ENCODE peak calls at places on chromosome 5, in five cellular contexts. X, R, J, M and K are unnamed samples.

GRCh38 chr5:136058031-136058971 is 29.5 kb downstream of the TGFBI start:
- DNase-seq in M (peak), R (no peak), X (peak), J (no peak), K (no peak)

GRCh38 chr5:122871669-122872068 is 26.3 kb downstream of the SNX24 start:
- DNase-seq in X (no peak), J (no peak), M (no peak), R (no peak), K (no peak)

GRCh38 chr5:177035982-177036381 is 13.5 kb downstream of the ZNF346 start:
- DNase-seq in X (no peak), M (peak), J (no peak), R (no peak), K (peak)

GRCh38 chr5:180115326-180116076 is 43.9 kb upstream of the RNF130 start:
- DNase-seq in R (no peak), M (no peak), X (no peak), J (no peak), K (no peak)

GRCh38 chr5:9624196-9624947 is 5.8 kb downstream of the TAS2R1 start:
- DNase-seq in X (no peak), J (no peak), R (no peak), M (peak), K (no peak)

GRCh38 chr5:67268233-67269011 is 71.8 kb upstream of the CD180 start:
- DNase-seq in X (peak), M (peak), J (no peak), R (no peak), K (no peak)

GRCh38 chr5:56671571-56671970 is 143.8 kb upstream of the MAP3K1 start:
- DNase-seq in J (no peak), R (no peak), X (no peak), M (no peak), K (no peak)

GRCh38 chr5:177086918-177087706 is 397 bp downstream of the FGFR4 start:
- DNase-seq in X (peak), R (peak), J (peak), M (no peak), K (peak)

GRCh38 chr5:132971483-132972435 is 8.3 kb upstream of the AFF4 start:
- DNase-seq in M (no peak), R (no peak), X (no peak), J (no peak), K (no peak)

GRCh38 chr5:78717674-78718073 is 69.1 kb upstream of the LHFPL2 start:
- DNase-seq in R (no peak), M (peak), J (no peak), X (no peak), K (no peak)

GRCh38 chr5:69007726-69008368 is 86.0 kb upstream of the SLC30A5 start:
- DNase-seq in X (peak), M (peak), R (peak), J (peak), K (peak)

GRCh38 chr5:68924490-68925145 is 169.2 kb upstream of the SLC30A5 start:
- DNase-seq in R (no peak), M (peak), X (no peak), J (no peak), K (no peak)

GRCh38 chr5:109083937-109084336 is 325.8 kb downstream of the PJA2 start:
- DNase-seq in J (no peak), R (no peak), X (no peak), M (no peak), K (no peak)

GRCh38 chr5:31415009-31415923 is 116.6 kb downstream of the DROSHA start:
- DNase-seq in M (peak), J (no peak), X (no peak), R (no peak), K (no peak)

GRCh38 chr5:134070979-134071849 is 43.3 kb upstream of the TCF7 start:
- DNase-seq in R (peak), M (no peak), X (peak), J (no peak), K (peak)

GRCh38 chr5:111697881-111698757 is 58.9 kb downstream of the NREP start:
- DNase-seq in J (no peak), R (no peak), X (peak), M (peak), K (no peak)
- TF ChIP-seq CTCF in J (no peak), R (no peak), X (no peak), M (peak), K (no peak)

GRCh38 chr5:14242447-14242846 is 99.3 kb downstream of the TRIO start:
- DNase-seq in M (no peak), J (no peak), X (no peak), R (no peak), K (no peak)
- TF ChIP-seq CTCF in M (no peak), J (no peak), X (no peak), R (no peak), K (no peak)

GRCh38 chr5:175895701-175896102 is 24.3 kb downstream of the CPLX2 start:
- DNase-seq in J (no peak), M (no peak), R (peak), X (no peak), K (no peak)
- TF ChIP-seq CTCF in J (no peak), M (no peak), R (no peak), X (no peak), K (no peak)

GRCh38 chr5:1131191-1131621 is 19.3 kb upstream of the SLC12A7 start:
- DNase-seq in J (no peak), X (no peak), M (no peak), R (no peak), K (no peak)

GRCh38 chr5:1127991-1128785 is 16.3 kb upstream of the SLC12A7 start:
- DNase-seq in M (no peak), X (no peak), J (no peak), R (no peak), K (no peak)

GRCh38 chr5:1130218-1130946 is 18.5 kb upstream of the SLC12A7 start:
- DNase-seq in R (no peak), X (no peak), M (no peak), J (peak), K (no peak)

GRCh38 chr5:1128977-1129724 is 17.3 kb upstream of the SLC12A7 start:
- DNase-seq in M (no peak), J (no peak), X (no peak), R (no peak), K (no peak)

GRCh38 chr5:1129725-1130082 is 17.8 kb upstream of the SLC12A7 start:
- DNase-seq in R (no peak), X (no peak), J (no peak), M (no peak), K (no peak)
- TF ChIP-seq CTCF in R (no peak), X (no peak), J (no peak), M (no peak), K (no peak)

DNA sequence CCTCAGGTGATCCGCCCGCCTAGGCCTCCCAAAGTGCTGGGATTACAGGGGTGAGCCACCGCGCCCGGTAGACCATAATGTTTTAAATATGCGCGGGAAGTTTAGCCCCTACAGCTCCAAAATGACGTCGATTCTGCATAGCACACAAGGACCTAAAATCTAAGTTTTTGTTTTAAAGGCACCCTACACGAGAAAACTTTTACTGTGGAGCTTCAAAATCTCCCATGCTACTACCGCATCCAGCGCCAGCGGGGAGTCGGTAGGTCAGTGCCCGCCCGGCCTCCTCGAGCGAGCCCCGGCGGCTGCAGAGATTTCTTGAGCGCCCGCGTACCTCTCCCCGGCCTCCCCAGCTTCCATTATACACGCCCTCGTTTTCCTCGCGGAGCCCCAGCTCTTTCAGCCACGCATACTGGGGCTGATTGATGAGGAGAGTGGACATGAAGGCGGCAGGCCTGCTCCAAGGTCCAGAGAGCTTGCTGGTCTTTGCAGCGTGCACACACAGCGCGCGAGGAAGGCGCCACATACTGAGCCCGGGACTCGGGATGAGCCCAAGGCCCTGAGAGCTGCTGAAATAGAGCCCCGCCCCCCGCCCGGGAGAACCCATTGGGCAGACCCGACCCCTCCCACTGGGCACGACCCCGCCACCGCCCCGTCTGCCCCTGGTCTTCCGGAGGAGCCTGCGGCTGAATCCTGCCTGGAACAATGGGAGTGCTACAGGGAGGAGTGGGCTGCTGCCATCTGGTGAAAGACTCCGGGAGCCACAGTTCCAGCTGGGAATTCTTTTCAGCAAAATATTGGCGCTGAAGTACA is at the start of gene ALDH7A1:
- DNase-seq in R (peak), X (peak), J (no peak), M (peak), K (peak)
- TF ChIP-seq CTCF in R (no peak), X (peak), J (no peak), M (peak), K (no peak)

GRCh38 chr5:103582364-103582763 is 19.8 kb upstream of the NUDT12 start:
- DNase-seq in X (peak), M (peak), R (no peak), J (peak), K (no peak)

GRCh38 chr5:103589416-103590175 is 27.0 kb upstream of the NUDT12 start:
- DNase-seq in R (no peak), X (no peak), M (peak), J (no peak), K (no peak)

DNA sequence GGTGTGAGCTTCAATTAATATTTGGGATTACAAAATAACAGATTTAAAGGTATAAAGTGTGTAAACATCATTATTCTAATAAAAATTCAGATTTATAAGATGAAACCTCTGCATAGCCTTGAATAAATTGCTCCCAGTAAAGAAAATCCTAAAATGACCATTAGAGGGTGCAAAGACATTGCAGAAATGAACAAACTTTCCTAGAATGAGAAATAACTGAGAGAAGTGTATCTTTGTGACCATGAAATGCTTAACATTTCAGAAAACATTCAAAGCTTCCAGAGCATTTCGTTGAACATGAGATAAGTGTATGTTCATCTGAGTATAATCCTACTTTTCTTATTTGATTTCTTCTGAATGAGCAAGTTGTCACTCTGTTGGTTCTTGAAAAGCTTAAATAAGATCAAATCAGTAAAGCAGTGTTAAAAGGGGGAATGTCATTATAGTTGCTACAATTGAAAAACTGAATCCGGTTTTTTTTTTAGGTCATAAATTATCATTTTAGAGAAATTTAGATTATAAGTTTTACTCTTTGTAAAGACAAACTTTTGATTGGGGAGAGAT is 24.7 kb upstream of the NUDT12 start:
- DNase-seq in X (peak), J (peak), M (peak), R (no peak), K (no peak)
- TF ChIP-seq CTCF in X (peak), J (peak), M (peak), R (no peak), K (no peak)

DNA sequence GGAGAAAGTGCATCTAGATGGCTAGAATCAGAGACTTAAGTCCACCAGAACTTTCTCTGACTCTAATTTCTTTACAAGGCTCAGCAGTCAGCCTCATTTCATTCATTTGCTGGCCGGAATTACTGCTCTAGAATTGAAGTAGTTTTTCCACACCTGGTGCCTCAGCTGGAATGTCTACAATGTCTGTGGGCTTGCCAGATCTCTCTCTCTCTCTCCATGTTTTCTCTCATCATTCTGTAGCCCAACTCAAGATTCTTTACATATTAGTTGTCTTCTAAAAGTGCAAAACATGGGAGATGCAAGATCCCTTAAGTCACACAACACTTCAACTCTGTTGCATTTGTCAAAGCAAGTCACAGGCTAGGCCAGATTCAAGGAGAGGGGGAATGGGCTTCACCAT is 103.9 kb upstream of the TAF11L2 start:
- DNase-seq in X (no peak), M (no peak), J (no peak), R (no peak), K (no peak)
- TF ChIP-seq CTCF in X (no peak), M (no peak), J (no peak), R (no peak), K (no peak)

GRCh38 chr5:43073597-43074546 is 33.8 kb upstream of the ANXA2R start:
- DNase-seq in R (peak), X (peak), J (peak), M (peak), K (peak)
- TF ChIP-seq CTCF in R (peak), X (peak), J (peak), M (peak), K (peak)

GRCh38 chr5:168291281-168291960 is at the start of gene WWC1:
- DNase-seq in M (peak), X (peak), J (peak), R (peak), K (peak)
- TF ChIP-seq CTCF in M (no peak), X (peak), J (peak), R (no peak), K (no peak)

GRCh38 chr5:94785111-94785510 is 166.6 kb downstream of the SLF1 start:
- DNase-seq in X (no peak), M (peak), J (peak), R (no peak), K (no peak)
- TF ChIP-seq CTCF in X (no peak), M (no peak), J (peak), R (no peak), K (no peak)